ENCODE peak calls at places on chromosomes 4 and X, in seven cellular contexts. W is IMR-90, J is H9, K is mesendoderm, C is H1, L is neuronal stem cell, U is trophoblast cell. T is an unnamed sample.

GRCh38 chr4:175435437-175435836 is 376.6 kb downstream of the GPM6A start:
- DNase-seq in C (no peak), L (no peak), U (no peak), W (peak; percentile 47), J (no peak), K (peak; percentile 51), T (peak; percentile 92)

GRCh38 chrX:13029341-13029740 is 15.1 kb downstream of the FAM9C start:
- DNase-seq in L (no peak), C (no peak), J (peak; percentile 53), K (peak; percentile 81), U (no peak), W (peak; percentile 43), T (peak; percentile 41)

GRCh38 chrX:2965965-2966364 is 36.8 kb upstream of the ARSD start:
- DNase-seq in W (no peak), U (no peak), L (no peak), C (no peak), K (no peak), J (no peak), T (no peak)

GRCh38 chr4:6658635-6659075 is 18.2 kb downstream of the MRFAP1 start:
- DNase-seq in C (no peak), K (no peak), U (no peak), J (peak; percentile 49), L (no peak), W (peak; percentile 28), T (peak; percentile 25)

GRCh38 chr4:85147481-85148076 is 181.1 kb upstream of the WDFY3 start:
- DNase-seq in L (peak; percentile 23), J (peak; percentile 35), U (peak; percentile 84), C (no peak), W (peak; percentile 54), K (peak; percentile 86), T (peak; percentile 77)

GRCh38 chr4:105712766-105713165 is 4.2 kb downstream of the GSTCD start:
- DNase-seq in C (no peak), K (no peak), L (no peak), W (no peak), U (no peak), J (no peak), T (no peak)

GRCh38 chr4:17018013-17018412 is 119.6 kb upstream of the LDB2 start:
- DNase-seq in J (no peak), L (no peak), K (peak; percentile 63), U (no peak), C (no peak), W (no peak), T (no peak)

GRCh38 chrX:1239681-1240142 is 27.3 kb upstream of the CRLF2 start:
- DNase-seq in W (no peak), K (no peak), U (peak; percentile 51), J (no peak), L (no peak), C (no peak), T (no peak)

GRCh38 chr4:113052379-113052951 is 3.0 kb downstream of the ANK2 start:
- DNase-seq in K (no peak), C (no peak), L (no peak), J (no peak), U (no peak), W (peak; percentile 11), T (peak; percentile 72)

GRCh38 chr4:163755013-163755412 is 260.5 kb downstream of the TMA16 start:
- DNase-seq in J (no peak), L (no peak), W (peak; percentile 43), U (no peak), K (peak; percentile 14), C (no peak), T (peak; percentile 21)

GRCh38 chrX:22078117-22078516 is 46.0 kb downstream of the PHEX start:
- DNase-seq in C (no peak), U (peak; percentile 78), J (no peak), K (peak; percentile 33), W (no peak), L (no peak), T (no peak)

GRCh38 chr4:110612631-110613269 is 10.1 kb downstream of the PITX2 start:
- DNase-seq in L (peak; percentile 5), C (no peak), J (no peak), W (no peak), U (no peak), K (peak; percentile 62), T (no peak)

GRCh38 chr4:6641164-6641970 is 882 bp downstream of the MRFAP1 start:
- DNase-seq in C (no peak), J (no peak), W (peak; percentile 42), K (peak; percentile 53), L (no peak), U (peak; percentile 42), T (peak; percentile 64)

GRCh38 chrX:72018277-72019112 is 107.8 kb downstream of the NHSL2 start:
- DNase-seq in L (peak; percentile 64), U (peak; percentile 82), J (peak; percentile 86), K (peak; percentile 89), C (peak; percentile 43), W (peak; percentile 90), T (peak; percentile 85)

GRCh38 chr4:53688186-53688790 is 97.0 kb upstream of the LNX1 start:
- DNase-seq in L (no peak), W (peak; percentile 100), K (no peak), C (no peak), U (peak; percentile 76), J (no peak), T (peak; percentile 99)

GRCh38 chr4:48939785-48940184 is 33.2 kb upstream of the OCIAD2 start:
- DNase-seq in C (no peak), L (no peak), J (no peak), U (peak; percentile 85), K (peak; percentile 68), W (peak; percentile 82), T (peak; percentile 22)

GRCh38 chrX:131279197-131279596 is 9.9 kb downstream of the IGSF1 start:
- DNase-seq in W (no peak), C (no peak), L (no peak), J (no peak), U (no peak), K (no peak), T (no peak)

GRCh38 chrX:134388161-134389109 is 71.5 kb upstream of the HPRT1 start:
- DNase-seq in J (no peak), U (no peak), K (no peak), L (no peak), W (no peak), C (no peak), T (no peak)

GRCh38 chrX:13732246-13733067 is 2.0 kb downstream of the TRAPPC2 start:
- DNase-seq in W (no peak), U (no peak), K (no peak), J (no peak), L (no peak), C (no peak), T (no peak)

GRCh38 chr4:76208005-76208765 is 5.4 kb downstream of the SCARB2 start:
- DNase-seq in J (no peak), L (no peak), K (peak; percentile 13), U (peak; percentile 46), C (no peak), W (peak; percentile 94), T (peak; percentile 97)

GRCh38 chr4:98568896-98569663 is 89.3 kb downstream of the TSPAN5 start:
- DNase-seq in W (no peak), K (no peak), L (no peak), C (no peak), J (no peak), U (no peak), T (no peak)

GRCh38 chrX:72421797-72422196 is 116.1 kb upstream of the CITED1 start:
- DNase-seq in L (no peak), W (no peak), C (no peak), K (no peak), J (no peak), U (no peak), T (no peak)

GRCh38 chr4:83581411-83582288 is 45.7 kb downstream of the GPAT3 start:
- DNase-seq in C (no peak), K (no peak), L (no peak), W (no peak), J (no peak), U (no peak), T (no peak)

GRCh38 chr4:6241062-6241845 is 28.4 kb upstream of the WFS1 start:
- DNase-seq in U (no peak), K (no peak), J (no peak), L (no peak), C (no peak), W (no peak), T (no peak)

GRCh38 chr4:188691811-188692210 is 552.6 kb downstream of the TRIML1 start:
- DNase-seq in L (no peak), K (no peak), U (no peak), C (no peak), W (peak; percentile 88), J (no peak), T (peak; percentile 53)

GRCh38 chr4:109801895-109802319 is at the start of gene CFI:
- DNase-seq in L (no peak), U (no peak), K (no peak), C (no peak), W (peak; percentile 32), J (no peak), T (peak; percentile 57)

GRCh38 chr4:48986654-48987164 is 634 bp downstream of the CWH43 start:
- DNase-seq in W (no peak), J (no peak), U (no peak), C (no peak), K (no peak), L (no peak), T (no peak)

GRCh38 chr4:86333236-86333635 is 26.6 kb downstream of the MAPK10 start:
- DNase-seq in C (no peak), L (no peak), J (no peak), U (no peak), W (no peak), K (no peak), T (no peak)

GRCh38 chr4:41550308-41550707 is 12.4 kb downstream of the LIMCH1 start:
- DNase-seq in K (no peak), L (no peak), C (no peak), J (no peak), W (no peak), U (no peak), T (peak; percentile 62)

GRCh38 chr4:185838514-185839203 is 26.7 kb upstream of the SORBS2 start:
- DNase-seq in K (peak; percentile 91), W (peak; percentile 5), C (no peak), J (no peak), L (no peak), U (no peak), T (no peak)
- H3K4ac ChIP-seq in K (peak overlapping the region; percentile 89), W (peak overlapping the region; percentile 93), C (peak overlapping the region; percentile 62), J (peak overlapping the region; percentile 42), L (no peak overlapping the region), U (peak overlapping the region; percentile 30), T (peak overlapping the region; percentile 92)

GRCh38 chr4:1467581-1468458 is 61.6 kb upstream of the NKX1-1 start:
- DNase-seq in K (no peak), J (no peak), U (no peak), C (no peak), W (no peak), L (no peak), T (no peak)
- H3K27me3 ChIP-seq in K (no peaks in the 10 kb centered on the region), J (peaks cover 4% of the 10 kb centered on the region), U (no peaks in the 10 kb centered on the region), C (no peaks in the 10 kb centered on the region), W (peaks cover 39% of the 10 kb centered on the region), L (peaks cover 27% of the 10 kb centered on the region), T (peaks cover 58% of the 10 kb centered on the region)

GRCh38 chr4:57265831-57266582 is 155.8 kb upstream of the IGFBP7 start:
- DNase-seq in W (no peak), K (peak; percentile 74), C (peak; percentile 36), L (peak; percentile 38), U (no peak), J (peak; percentile 56), T (peak; percentile 1)
- H4K8ac ChIP-seq in W (no peak overlapping the region), K (no peak overlapping the region), C (no peak overlapping the region), L (no peak overlapping the region), U (no peak overlapping the region), J (no peak overlapping the region), T (no peak overlapping the region)

DNA sequence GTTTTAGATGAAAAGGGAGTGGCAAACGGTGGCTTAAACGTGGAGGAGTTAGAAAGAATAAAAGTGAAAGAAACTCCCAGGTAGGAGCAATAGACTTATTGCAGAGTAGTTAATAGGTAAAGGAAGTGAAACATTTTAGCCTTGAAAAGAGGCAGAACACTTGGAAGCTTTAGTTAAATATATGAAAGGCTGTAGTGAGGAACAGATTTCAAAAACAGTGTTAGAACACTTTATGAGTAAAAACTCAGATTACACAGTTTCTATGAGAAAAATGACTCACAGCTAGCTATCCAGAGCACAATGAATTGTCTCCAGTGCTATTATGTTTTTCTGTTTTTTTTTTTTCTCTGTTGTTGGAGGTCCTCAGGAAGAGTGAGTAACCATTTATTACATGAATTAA is 45.8 kb downstream of the TACR3 start:
- DNase-seq in C (no peak), L (no peak), W (no peak), K (no peak), U (no peak), J (no peak), T (no peak)
- H3K4ac ChIP-seq in C (no peak overlapping the region), L (no peak overlapping the region), W (no peak overlapping the region), K (no peak overlapping the region), U (no peak overlapping the region), J (no peak overlapping the region), T (no peak overlapping the region)

T was measured in mesenchymal stem cell.